ENCODE peak calls at places on chromosomes 2 and 18, in nine cellular contexts. W is heart left ventricle, T is IMR-90, I is HCT116, Y is tibial nerve, N is body of pancreas, G is sigmoid colon, B is adrenal gland, L is GM12878. V is an unnamed sample. For H3K36me3, the result is how much of the 10 kb centered on the place peaks cover.

GRCh38 chr2:156147594-156148330 is 184.8 kb downstream of the NR4A2 start:
- DNase-seq in I (no peak), G (no peak), L (no peak), Y (no peak), W (no peak), B (no peak), N (no peak), T (no peak), V (no peak)

GRCh38 chr2:197464180-197464579 is 10.8 kb downstream of the COQ10B start:
- DNase-seq in L (no peak), G (no peak), B (no peak), I (no peak), T (peak), Y (no peak), W (no peak), N (no peak), V (no peak)

GRCh38 chr2:14903709-14904374 is 271.3 kb downstream of the LRATD1 start:
- DNase-seq in I (peak), N (peak), G (no peak), Y (no peak), W (no peak), T (no peak), L (peak), B (no peak), V (peak)

GRCh38 chr2:69779258-69779989 is 37.5 kb downstream of the ANXA4 start:
- DNase-seq in G (no peak), Y (no peak), B (no peak), N (no peak), W (no peak), I (peak), T (peak), L (no peak), V (no peak)

GRCh38 chr2:60708630-60709320 is 47.3 kb upstream of the PAPOLG start:
- DNase-seq in L (no peak), Y (no peak), B (no peak), W (no peak), G (no peak), T (no peak), I (no peak), N (no peak), V (no peak)

GRCh38 chr18:6629635-6630140 is 99.8 kb upstream of the ARHGAP28 start:
- DNase-seq in T (peak), W (no peak), I (no peak), L (no peak), Y (no peak), G (no peak), B (no peak), N (no peak), V (no peak)

GRCh38 chr2:71807969-71808451 is 339.7 kb downstream of the CYP26B1 start:
- DNase-seq in W (peak), L (no peak), B (no peak), I (no peak), Y (no peak), N (peak), T (no peak), G (peak), V (peak)

GRCh38 chr2:209579236-209579749 is 155.4 kb downstream of the MAP2 start:
- DNase-seq in I (no peak), N (peak), G (no peak), W (peak), B (no peak), L (no peak), T (no peak), Y (no peak), V (no peak)

GRCh38 chr18:39350916-39351315 is 1785.3 kb upstream of the CELF4 start:
- DNase-seq in N (no peak), L (no peak), B (no peak), I (no peak), T (no peak), W (no peak), Y (no peak), G (no peak), V (no peak)

GRCh38 chr2:240358821-240359342 is 76.6 kb upstream of the GPC1 start:
- DNase-seq in T (no peak), L (no peak), G (peak), N (no peak), W (no peak), B (no peak), Y (no peak), I (no peak), V (peak)

DNA sequence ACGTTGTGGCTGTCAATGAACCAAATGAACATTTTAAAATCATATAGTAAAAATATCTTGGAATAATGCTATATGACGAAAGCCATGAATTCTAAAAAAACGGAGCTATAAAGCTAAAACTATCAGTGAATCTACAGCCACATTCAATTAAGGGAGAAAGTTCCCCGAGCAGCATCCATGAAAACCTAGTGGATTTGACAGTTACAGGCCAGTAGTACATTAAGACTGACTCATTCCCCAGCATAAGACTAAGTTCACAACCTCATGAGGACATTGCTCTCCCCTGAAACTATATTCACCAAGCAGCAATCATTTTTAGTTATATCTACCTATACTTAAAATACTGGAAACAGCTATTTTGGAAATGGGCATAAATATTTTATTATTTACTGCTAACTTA is 36.6 kb downstream of the KIDINS220 start:
- DNase-seq in I (no peak), W (no peak), Y (no peak), T (peak), L (no peak), B (no peak), N (no peak), G (no peak), V (no peak)
- H3K36me3 ChIP-seq in I (under half), W (under half), Y (under half), T (under half), L (under half), B (half or more), N (under half), G (half or more), V (under half)

GRCh38 chr2:1976112-1976511 is 231.8 kb upstream of the PXDN start:
- DNase-seq in W (no peak), Y (no peak), N (no peak), I (no peak), B (no peak), L (no peak), G (peak), T (no peak), V (no peak)

GRCh38 chr2:1972948-1973347 is 228.6 kb upstream of the PXDN start:
- DNase-seq in B (no peak), G (no peak), L (no peak), T (no peak), W (no peak), N (no peak), Y (no peak), I (no peak), V (no peak)

GRCh38 chr2:1975060-1975459 is 230.7 kb upstream of the PXDN start:
- DNase-seq in B (no peak), I (no peak), W (no peak), G (peak), L (no peak), N (no peak), Y (no peak), T (no peak), V (no peak)

GRCh38 chr2:1973636-1974035 is 229.3 kb upstream of the PXDN start:
- DNase-seq in L (no peak), W (no peak), Y (no peak), N (no peak), T (no peak), I (no peak), B (no peak), G (peak), V (no peak)

DNA sequence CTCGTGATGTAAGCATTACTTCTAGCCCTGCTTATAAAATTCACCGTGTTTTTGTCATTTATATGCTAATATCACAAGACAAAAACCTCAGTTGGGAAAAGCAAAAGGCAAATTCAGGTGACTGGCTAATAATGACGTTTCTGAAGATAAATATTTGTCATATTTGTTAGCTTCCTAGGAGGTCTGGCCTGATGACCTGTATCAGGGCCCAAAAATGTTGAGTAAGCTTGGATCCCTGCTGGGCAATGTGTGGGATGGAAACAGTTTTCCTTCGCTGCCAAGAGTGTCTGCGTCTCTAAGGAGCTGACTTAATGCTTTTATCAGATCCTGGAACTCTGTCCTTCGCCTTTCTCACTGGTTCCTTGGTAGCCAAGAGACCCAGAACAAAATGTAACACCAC is 230.1 kb upstream of the PXDN start:
- DNase-seq in N (peak), I (no peak), Y (no peak), W (peak), G (peak), B (no peak), L (no peak), T (no peak), V (no peak)
- H3K27ac ChIP-seq in N (no peak), I (no peak), Y (peak), W (no peak), G (no peak), B (no peak), L (no peak), T (no peak), V (no peak)

DNA sequence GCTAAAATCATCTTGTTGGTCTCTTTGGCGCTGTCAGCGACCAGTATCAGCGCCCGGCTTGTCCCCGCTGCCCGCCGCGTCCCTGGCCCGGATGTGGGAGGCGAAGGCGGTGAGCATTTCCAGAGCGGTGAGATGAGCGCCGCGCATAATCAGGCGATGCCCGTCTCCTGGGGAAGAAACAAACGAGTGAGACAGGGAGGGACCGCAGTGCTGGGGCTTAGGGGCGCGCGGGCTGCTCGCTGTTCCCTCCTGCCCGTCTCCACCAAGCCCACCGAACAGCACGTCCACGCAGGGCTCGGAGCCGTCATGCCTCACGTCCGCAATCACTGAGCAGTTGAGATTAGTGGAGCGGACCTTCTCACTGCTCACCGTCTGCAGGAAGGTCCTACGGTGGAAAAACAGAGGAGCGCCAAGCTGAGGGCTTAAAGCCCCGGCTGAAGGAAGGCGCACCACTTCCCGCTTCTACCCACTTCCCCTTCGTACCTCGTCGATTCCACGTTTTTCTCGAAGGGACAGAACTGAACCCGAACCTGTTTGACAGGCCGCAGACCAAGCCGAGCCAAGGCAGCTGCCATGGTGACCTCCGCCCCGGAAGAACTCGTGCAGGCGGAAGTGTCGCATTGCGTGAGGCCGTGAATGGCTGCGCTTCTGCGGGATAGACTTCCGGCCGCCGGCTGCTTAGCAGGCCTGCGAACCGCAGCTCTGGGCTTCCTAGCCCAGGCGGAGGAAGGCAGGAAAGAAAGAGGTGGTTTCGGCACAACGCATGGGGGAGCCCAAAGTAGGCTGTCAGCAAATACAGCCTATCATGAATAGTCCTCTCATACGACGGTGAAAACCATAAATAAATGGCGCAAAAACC is at the start of gene MRPL53:
- DNase-seq in N (peak), W (peak), B (peak), Y (peak), I (peak), T (peak), L (peak), G (peak), V (peak)
- TF ChIP-seq POLR2A in N (peak), W (peak), B (peak), Y (peak), I (peak), T (no peak), L (peak), G (peak), V (peak)

GRCh38 chr2:32611366-32611765 is 16.5 kb upstream of the TTC27 start:
- DNase-seq in I (no peak), W (no peak), B (no peak), G (no peak), Y (no peak), L (no peak), N (peak), T (no peak), V (no peak)
- H3K36me3 ChIP-seq in I (under half), W (under half), B (half or more), G (half or more), Y (under half), L (under half), N (under half), T (under half), V (half or more)

GRCh38 chr18:34329840-34330239 is 105.1 kb upstream of the NOL4 start:
- DNase-seq in W (no peak), I (no peak), G (no peak), T (no peak), B (no peak), L (no peak), N (no peak), Y (no peak), V (no peak)
- H3K27ac ChIP-seq in W (no peak), I (no peak), G (no peak), T (no peak), B (no peak), L (no peak), N (no peak), Y (no peak), V (no peak)

DNA sequence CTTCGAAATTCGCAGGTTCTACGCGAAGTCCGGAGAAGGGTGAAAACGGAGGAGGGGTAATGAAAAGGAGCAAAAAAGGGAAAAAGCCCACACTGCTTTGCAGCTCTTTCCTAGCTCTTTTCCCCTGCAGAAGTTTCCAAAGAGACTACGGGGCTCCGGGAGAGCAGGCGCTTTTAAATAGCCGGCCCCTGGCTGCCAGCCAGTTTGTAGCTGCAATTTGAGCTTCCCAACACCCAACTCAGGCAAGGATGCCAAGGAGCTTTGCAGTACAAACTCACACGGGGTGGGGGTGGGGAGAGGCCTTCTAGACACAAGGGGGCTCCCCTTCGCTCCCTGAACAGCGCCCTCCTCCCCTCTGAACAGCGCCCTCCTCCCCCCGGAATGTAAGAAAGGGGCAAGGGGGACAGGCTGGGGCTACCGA is at the start of gene IGFBP5:
- DNase-seq in Y (peak), T (peak), G (peak), L (no peak), I (no peak), W (peak), N (peak), B (peak), V (peak)
- TF ChIP-seq POLR2A in Y (peak), T (peak), G (peak), L (no peak), I (no peak), W (peak), N (peak), B (peak), V (no peak)

GRCh38 chr2:136858656-136859055 is 93.3 kb downstream of the THSD7B start:
- DNase-seq in L (no peak), G (no peak), B (no peak), Y (no peak), W (no peak), T (no peak), N (no peak), I (no peak), V (no peak)
- H3K36me3 ChIP-seq in L (under half), G (under half), B (under half), Y (under half), W (under half), T (under half), N (under half), I (under half), V (under half)

GRCh38 chr2:208253518-208254117 is 1.3 kb downstream of the IDH1 start:
- DNase-seq in B (no peak), I (no peak), Y (no peak), G (no peak), W (no peak), N (no peak), T (no peak), L (no peak), V (no peak)
- H3K27ac ChIP-seq in B (peak), I (peak), Y (peak), G (peak), W (peak), N (peak), T (peak), L (no peak), V (peak)

DNA sequence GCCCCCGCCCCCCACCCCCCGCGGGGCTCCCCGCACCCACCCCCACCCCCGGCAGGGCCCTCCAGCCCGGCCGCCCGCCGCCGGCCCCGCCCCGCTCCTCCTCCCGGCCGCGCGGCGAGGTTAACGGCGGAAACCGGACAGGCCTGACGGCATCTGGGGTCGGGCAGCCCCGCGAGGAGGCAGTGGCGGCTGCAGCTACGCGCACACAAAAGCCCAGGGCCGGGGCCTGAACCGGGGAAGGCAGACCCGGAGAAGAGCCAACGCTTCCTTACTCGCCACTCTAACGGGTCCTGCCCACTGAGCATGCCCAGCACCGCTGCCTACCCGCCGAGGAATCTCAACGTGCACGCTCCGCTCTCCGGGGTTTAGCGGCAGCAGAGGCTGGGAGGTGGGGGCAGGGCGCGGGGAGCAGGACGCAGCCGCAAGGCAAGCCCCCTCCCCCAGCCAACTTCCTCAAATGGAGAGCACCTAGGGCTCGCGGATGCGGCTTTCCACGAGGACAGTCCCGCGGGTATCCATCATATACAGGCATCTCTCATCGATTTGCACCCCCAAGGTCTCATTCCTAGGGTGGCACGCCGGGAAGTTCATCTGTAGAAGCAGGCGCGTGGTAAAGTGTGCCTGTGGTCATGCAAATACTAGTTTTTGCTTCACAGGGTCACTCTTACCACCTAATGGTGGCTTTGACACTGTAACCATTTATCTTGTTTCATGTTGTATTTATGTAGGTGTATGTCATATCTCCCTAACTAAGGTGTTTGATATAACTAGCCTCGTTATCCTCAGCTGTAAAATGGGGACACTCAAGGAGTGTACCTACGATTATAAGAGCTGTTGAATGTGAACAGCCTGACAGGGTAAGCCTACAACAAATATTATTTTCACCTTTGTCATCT is at the start of gene MEMO1:
- DNase-seq in W (peak), T (peak), I (peak), B (peak), G (peak), N (peak), L (peak), Y (peak), V (peak)
- TF ChIP-seq POLR2A in W (peak), T (peak), I (peak), B (peak), G (peak), N (peak), L (peak), Y (peak), V (no peak)